ENCODE peak calls at places on chromosomes 4 and X, in eight cellular contexts. C is lower lobe of right lung; I is CD4-positive, alpha-beta memory T cell; M is HFF-Myc; Z is transverse colon; B is kidney; R is PC-9; S is right cardiac atrium. A is an unnamed sample.

GRCh38 chr4:139746430-139746829 is 80.8 kb downstream of the MGST2 start:
- DNase-seq in C (no peak), I (no peak), M (no peak), Z (no peak), B (no peak), R (no peak), S (no peak), A (no peak)

GRCh38 chrX:107676559-107677378 is 48.5 kb downstream of the PRPS1 start:
- DNase-seq in C (peak; percentile 93), I (peak; percentile 54), M (peak; percentile 78), Z (peak; percentile 74), B (peak; percentile 97), R (peak; percentile 93), S (peak; percentile 95), A (peak; percentile 73)

GRCh38 chrX:133333154-133333750 is 82.0 kb downstream of the GPC4 start:
- DNase-seq in C (no peak), I (no peak), M (no peak), Z (no peak), B (no peak), R (no peak), S (no peak), A (no peak)

GRCh38 chr4:20386906-20387305 is 135.2 kb downstream of the SLIT2 start:
- DNase-seq in C (no peak), I (no peak), M (no peak), Z (no peak), B (no peak), R (no peak), S (no peak), A (no peak)

GRCh38 chr4:7649741-7650531 is 215.2 kb upstream of the PSAPL1 start:
- DNase-seq in C (peak; percentile 53), I (peak; percentile 59), M (peak; percentile 98), Z (peak; percentile 24), B (peak; percentile 62), R (peak; percentile 41), S (no peak), A (peak; percentile 59)

GRCh38 chrX:9865804-9866471 is 79.7 kb downstream of the SHROOM2 start:
- DNase-seq in C (no peak), I (no peak), M (no peak), Z (no peak), B (no peak), R (peak; percentile 89), S (no peak), A (no peak)

GRCh38 chr4:76904646-76905190 is 6.8 kb upstream of the SOWAHB start:
- DNase-seq in C (no peak), I (no peak), M (no peak), Z (no peak), B (no peak), R (no peak), S (no peak), A (no peak)

GRCh38 chr4:144627663-144628076 is 18.3 kb upstream of the HHIP start:
- DNase-seq in C (no peak), I (no peak), M (no peak), Z (no peak), B (no peak), R (no peak), S (no peak), A (no peak)

GRCh38 chr4:4395849-4396627 is 9.1 kb downstream of the NSG1 start:
- DNase-seq in C (peak; percentile 31), I (no peak), M (no peak), Z (no peak), B (peak; percentile 29), R (no peak), S (no peak), A (no peak)

GRCh38 chr4:9999956-10000551 is 21.2 kb downstream of the SLC2A9 start:
- DNase-seq in C (no peak), I (no peak), M (no peak), Z (no peak), B (no peak), R (peak; percentile 66), S (no peak), A (no peak)

DNA sequence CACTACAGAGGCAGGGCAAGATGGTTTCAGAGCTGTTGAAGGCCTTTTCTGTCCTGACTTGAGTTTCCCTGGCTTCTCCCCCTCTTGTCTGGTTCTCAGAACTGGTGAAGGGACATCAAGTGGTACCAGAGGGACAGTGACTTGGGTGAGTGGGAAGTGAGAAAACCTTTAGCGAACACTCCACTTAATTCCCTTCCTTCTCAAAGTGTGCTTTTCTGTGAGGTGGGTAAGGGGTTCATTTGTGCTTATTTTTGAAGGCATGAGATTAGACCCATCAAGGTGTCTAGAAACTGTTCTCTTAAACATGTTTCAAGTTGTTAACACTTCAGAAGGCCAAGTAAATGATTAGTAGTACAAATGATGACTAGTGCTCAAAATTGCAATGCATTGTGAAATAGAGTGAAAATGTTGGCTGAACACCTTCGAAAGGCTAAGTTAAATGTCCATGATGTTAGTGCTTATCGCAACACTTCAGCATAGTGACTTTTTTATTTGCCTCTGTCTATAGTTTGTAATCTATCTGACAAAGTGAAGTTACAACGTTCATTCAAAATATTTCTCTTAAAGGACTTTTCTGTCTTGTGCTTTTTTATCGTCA is 2.8 kb downstream of the AREG start:
- DNase-seq in C (no peak), I (no peak), M (no peak), Z (no peak), B (no peak), R (no peak), S (no peak), A (no peak)
- H3K4me3 ChIP-seq in C (peak overlapping the region; percentile 2), I (no peak overlapping the region), M (no peak overlapping the region), Z (no peak overlapping the region), B (no peak overlapping the region), R (no peak overlapping the region), S (no peak overlapping the region), A (no peak overlapping the region)

GRCh38 chr4:69832326-69833030 is 27.5 kb downstream of the SULT1E1 start:
- DNase-seq in C (no peak), I (no peak), M (no peak), Z (peak; percentile 71), B (no peak), R (no peak), S (no peak), A (no peak)

GRCh38 chr4:69830529-69831269 is 29.2 kb downstream of the SULT1E1 start:
- DNase-seq in C (no peak), I (no peak), M (peak; percentile 21), Z (peak; percentile 71), B (no peak), R (no peak), S (no peak), A (peak; percentile 6)

GRCh38 chr4:69829678-69830077 is 30.3 kb downstream of the SULT1E1 start:
- DNase-seq in C (no peak), I (no peak), M (no peak), Z (no peak), B (no peak), R (no peak), S (no peak), A (no peak)

GRCh38 chr4:69831646-69832325 is 28.2 kb downstream of the SULT1E1 start:
- DNase-seq in C (peak; percentile 55), I (no peak), M (no peak), Z (peak; percentile 30), B (no peak), R (no peak), S (peak; percentile 43), A (no peak)

DNA sequence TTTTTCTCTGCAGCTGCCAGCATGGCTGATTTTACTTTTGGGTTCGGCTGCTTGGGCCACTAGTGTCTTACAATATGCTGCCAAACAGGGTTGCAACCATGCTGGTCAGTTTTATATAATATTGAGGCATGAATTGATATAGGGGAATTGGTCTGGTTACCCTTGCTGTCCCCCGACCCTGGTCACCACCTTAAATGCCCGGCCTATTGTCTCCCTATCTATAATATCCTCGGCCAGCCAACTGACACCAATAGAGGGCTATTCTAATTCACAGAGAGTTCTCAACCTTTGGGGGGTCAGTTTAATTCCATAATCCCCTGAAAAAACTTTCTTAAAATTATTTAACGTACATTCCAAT is 28.7 kb downstream of the SULT1E1 start:
- DNase-seq in C (no peak), I (no peak), M (no peak), Z (no peak), B (no peak), R (no peak), S (no peak), A (no peak)
- H3K4me3 ChIP-seq in C (peak overlapping the region; percentile 7), I (no peak overlapping the region), M (no peak overlapping the region), Z (no peak overlapping the region), B (no peak overlapping the region), R (no peak overlapping the region), S (no peak overlapping the region), A (no peak overlapping the region)

GRCh38 chr4:99029852-99030251 is 34.3 kb downstream of the METAP1 start:
- DNase-seq in C (no peak), I (no peak), M (no peak), Z (no peak), B (no peak), R (no peak), S (no peak), A (no peak)
- H3K4me3 ChIP-seq in C (no peak overlapping the region), I (no peak overlapping the region), M (no peak overlapping the region), Z (no peak overlapping the region), B (no peak overlapping the region), R (no peak overlapping the region), S (no peak overlapping the region), A (no peak overlapping the region)

GRCh38 chr4:38733663-38734062 is 49.1 kb downstream of the TLR10 start:
- DNase-seq in C (no peak), I (no peak), M (no peak), Z (no peak), B (no peak), R (no peak), S (no peak), A (no peak)
- H3K4me3 ChIP-seq in C (no peak overlapping the region), I (no peak overlapping the region), M (no peak overlapping the region), Z (no peak overlapping the region), B (no peak overlapping the region), R (no peak overlapping the region), S (no peak overlapping the region), A (no peak overlapping the region)

DNA sequence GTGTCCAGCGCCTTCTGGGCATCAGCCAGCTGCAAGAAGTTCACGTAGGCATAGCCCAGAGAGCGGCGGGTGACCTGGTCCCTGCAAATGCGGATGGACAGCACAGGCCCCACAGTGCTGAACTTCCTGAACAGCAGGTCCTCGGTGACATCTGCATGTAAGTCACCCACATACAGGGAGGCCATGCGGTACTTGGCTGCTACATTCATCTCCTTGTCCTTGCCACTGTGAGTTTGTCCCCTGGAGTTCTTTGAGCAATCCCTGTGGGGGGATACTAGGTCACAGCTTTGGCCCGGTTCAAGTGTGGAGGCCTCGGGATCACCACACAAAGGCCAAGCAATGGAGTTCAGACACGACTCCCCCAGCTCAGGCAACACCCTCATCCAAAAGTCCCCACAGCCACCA is 776 bp downstream of the PABPC4L start:
- DNase-seq in C (peak; percentile 32), I (no peak), M (no peak), Z (no peak), B (peak; percentile 49), R (no peak), S (peak; percentile 61), A (no peak)
- H3K4me3 ChIP-seq in C (peak overlapping the region; percentile 58), I (no peak overlapping the region), M (peak overlapping the region; percentile 51), Z (peak overlapping the region; percentile 42), B (peak overlapping the region; percentile 30), R (peak overlapping the region; percentile 45), S (peak overlapping the region; percentile 98), A (peak overlapping the region; percentile 47)

GRCh38 chr4:118353452-118353851 is 649 bp upstream of the PRSS12 start:
- DNase-seq in C (no peak), I (no peak), M (no peak), Z (no peak), B (peak; percentile 38), R (no peak), S (no peak), A (peak; percentile 33)
- H3K4me3 ChIP-seq in C (peak overlapping the region; percentile 63), I (no peak overlapping the region), M (peak overlapping the region; percentile 67), Z (no peak overlapping the region), B (peak overlapping the region; percentile 36), R (peak overlapping the region; percentile 59), S (peak overlapping the region; percentile 17), A (peak overlapping the region; percentile 82)